ENCODE peak calls at places on chromosomes 6 and 20, in six cellular contexts. K is upper lobe of left lung, T is sigmoid colon, I is prostate gland, V is stomach, D is endothelial cell of umbilical vein. C is an unnamed sample.

GRCh38 chr6:100435299-100435698 is 29.4 kb downstream of the SIM1 start:
- DNase-seq in K (no peak), T (no peak), I (no peak), V (no peak), D (no peak), C (no peak)

GRCh38 chr6:31114540-31114876 is at the start of gene PSORS1C1:
- DNase-seq in K (no peak), T (peak; percentile 97), I (peak; percentile 80), V (peak; percentile 83), D (peak; percentile 86), C (no peak)

GRCh38 chr6:160163425-160163824 is 41.8 kb downstream of the SLC22A1 start:
- DNase-seq in K (no peak), T (no peak), I (no peak), V (no peak), D (no peak), C (no peak)

GRCh38 chr6:335572-335971 is 43.3 kb downstream of the DUSP22 start:
- DNase-seq in K (no peak), T (peak; percentile 64), I (no peak), V (no peak), D (no peak), C (no peak)

GRCh38 chr20:50270569-50270968 is 79.9 kb downstream of the CEBPB start:
- DNase-seq in K (no peak), T (no peak), I (no peak), V (no peak), D (no peak), C (no peak)

GRCh38 chr20:20393770-20394169 is 25.9 kb downstream of the INSM1 start:
- DNase-seq in K (no peak), T (no peak), I (no peak), V (no peak), D (no peak), C (no peak)

GRCh38 chr6:117494283-117494682 is 11.8 kb downstream of the DCBLD1 start:
- DNase-seq in K (no peak), T (no peak), I (no peak), V (no peak), D (peak; percentile 85), C (no peak)

GRCh38 chr6:39361657-39362486 is 39.4 kb upstream of the KCNK16 start:
- DNase-seq in K (no peak), T (peak; percentile 81), I (peak; percentile 26), V (peak; percentile 66), D (peak; percentile 53), C (peak; percentile 71)

GRCh38 chr20:2195614-2196013 is 94.0 kb downstream of the STK35 start:
- DNase-seq in K (no peak), T (no peak), I (no peak), V (no peak), D (no peak), C (no peak)

GRCh38 chr6:150134280-150134920 is 8.4 kb upstream of the PPP1R14C start:
- DNase-seq in K (no peak), T (no peak), I (no peak), V (no peak), D (no peak), C (no peak)

GRCh38 chr6:45132059-45132458 is 196.1 kb upstream of the RUNX2 start:
- DNase-seq in K (no peak), T (no peak), I (no peak), V (no peak), D (peak; percentile 68), C (no peak)

GRCh38 chr20:25042531-25043498 is 15.1 kb downstream of the ACSS1 start:
- DNase-seq in K (no peak), T (peak; percentile 85), I (no peak), V (peak; percentile 59), D (no peak), C (peak; percentile 69)

GRCh38 chr6:155352812-155353211 is 38.5 kb upstream of the TFB1M start:
- DNase-seq in K (no peak), T (no peak), I (no peak), V (no peak), D (no peak), C (no peak)

DNA sequence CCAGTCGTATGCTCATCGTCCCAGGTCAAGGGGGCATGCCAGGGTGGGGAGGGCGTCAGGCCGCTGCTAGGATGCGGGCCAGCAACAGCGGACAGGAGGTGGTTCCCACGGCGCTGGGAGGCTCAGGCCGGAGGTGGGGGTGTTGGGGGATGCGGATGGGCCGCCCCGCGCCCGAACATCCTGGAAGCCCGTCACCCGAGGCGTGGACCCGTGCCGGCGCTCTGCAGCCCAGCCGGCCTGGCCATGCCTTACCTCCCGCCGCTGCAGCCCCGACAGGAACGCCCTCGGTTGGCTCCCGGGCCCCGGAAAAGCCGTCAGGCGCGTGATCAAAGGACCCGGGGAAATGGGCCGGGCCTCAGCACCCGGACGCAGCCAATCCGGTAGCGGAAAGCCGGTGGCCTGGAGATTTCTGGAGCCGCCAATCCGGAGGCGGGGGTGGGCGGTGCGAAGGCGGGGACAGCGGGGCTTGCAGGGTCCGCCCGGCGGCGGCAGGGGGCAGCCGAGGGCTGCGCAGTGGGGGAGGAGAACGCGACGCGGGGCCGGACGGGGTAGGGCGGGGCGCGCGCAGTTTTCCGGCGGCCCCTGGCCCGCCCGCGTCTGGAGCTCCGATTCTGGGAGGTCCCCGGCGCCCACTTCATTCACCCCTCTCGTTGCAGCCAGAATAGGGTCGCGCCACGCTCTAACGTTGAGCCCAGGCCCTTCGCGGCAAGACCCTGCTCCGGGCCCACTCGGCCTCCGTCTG is at the start of gene SMIM29:
- DNase-seq in K (peak; percentile 100), T (peak; percentile 99), I (peak; percentile 96), V (peak; percentile 97), D (peak; percentile 90), C (peak; percentile 96)
- TF ChIP-seq POLR2A in K (no peak), T (peak; percentile 68), I (peak; percentile 86), V (peak; percentile 57), D (peak; percentile 86), C (peak; percentile 78)

GRCh38 chr20:32199006-32199405 is 8.5 kb downstream of the PLAGL2 start:
- DNase-seq in K (no peak), T (no peak), I (no peak), V (no peak), D (no peak), C (no peak)

GRCh38 chr20:32191422-32191821 is 16.1 kb downstream of the PLAGL2 start:
- DNase-seq in K (no peak), T (no peak), I (no peak), V (no peak), D (no peak), C (no peak)

GRCh38 chr20:32191873-32192272 is 15.7 kb downstream of the PLAGL2 start:
- DNase-seq in K (no peak), T (no peak), I (no peak), V (no peak), D (no peak), C (no peak)

GRCh38 chr20:32192698-32193097 is 14.8 kb downstream of the PLAGL2 start:
- DNase-seq in K (no peak), T (no peak), I (no peak), V (no peak), D (peak; percentile 60), C (no peak)

DNA sequence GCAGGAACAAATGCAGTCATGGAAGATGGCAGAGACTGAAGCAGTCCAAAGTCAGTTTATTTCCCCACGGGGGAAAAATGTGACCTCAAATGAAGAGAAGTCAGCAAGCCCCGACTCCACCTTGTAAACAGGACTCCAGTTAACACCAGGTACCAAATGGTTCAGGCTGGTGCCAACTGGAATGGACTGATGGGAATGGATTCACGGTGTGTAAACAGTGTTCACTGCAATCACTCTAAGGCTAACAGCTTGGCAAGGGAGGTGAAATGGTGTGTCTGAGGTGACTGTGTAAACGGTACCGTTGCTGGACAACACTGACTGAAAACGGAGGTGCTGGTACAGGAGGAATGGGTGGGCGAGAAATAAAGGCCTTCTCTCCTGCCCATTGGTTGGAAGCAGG is 12.0 kb downstream of the PLAGL2 start:
- DNase-seq in K (no peak), T (no peak), I (peak; percentile 54), V (peak; percentile 63), D (no peak), C (no peak)
- TF ChIP-seq POLR2AphosphoS5 in K (no peak), T (no peak), I (peak; percentile 76), V (peak; percentile 58), D (no peak), C (peak; percentile 61)

GRCh38 chr20:63956664-63957003 is 418 bp upstream of the UCKL1 start:
- DNase-seq in K (no peak), T (no peak), I (no peak), V (no peak), D (no peak), C (no peak)
- TF ChIP-seq POLR2A in K (no peak), T (no peak), I (no peak), V (no peak), D (no peak), C (no peak)

DNA sequence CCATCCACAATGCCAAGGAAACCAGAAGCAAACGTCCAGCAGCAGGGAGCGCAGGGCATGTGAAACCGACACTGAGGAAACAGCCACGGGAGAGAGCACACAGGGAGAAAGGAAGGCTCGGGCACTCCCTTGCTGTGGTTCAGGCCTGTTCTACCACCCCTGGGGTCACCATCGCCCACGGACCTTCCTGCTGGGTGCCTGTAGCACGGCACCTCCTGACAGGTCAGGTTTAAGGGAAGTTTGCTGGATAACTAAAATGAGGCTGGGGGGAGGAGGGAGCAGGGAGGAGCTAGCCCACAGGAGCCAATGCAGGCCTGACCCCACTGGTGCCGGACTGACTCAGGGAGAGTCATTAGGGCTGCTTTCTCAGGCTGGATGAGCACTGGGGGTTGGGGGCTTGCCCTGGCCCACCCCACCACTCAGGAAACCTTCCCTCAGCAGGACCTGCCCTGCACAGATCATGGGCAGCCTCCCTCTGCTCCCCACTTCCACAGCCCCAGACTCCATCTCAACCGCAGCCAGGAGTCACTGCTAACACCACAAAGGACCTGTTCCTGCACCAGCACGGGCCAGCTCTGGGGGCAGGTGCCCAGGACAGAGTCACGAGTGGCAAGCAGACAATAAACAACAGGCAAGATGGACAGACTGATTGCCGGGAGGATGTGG is 2.3 kb downstream of the UCKL1 start:
- DNase-seq in K (peak; percentile 56), T (no peak), I (no peak), V (no peak), D (no peak), C (no peak)
- TF ChIP-seq POLR2AphosphoS5 in K (no peak), T (no peak), I (no peak), V (no peak), D (no peak), C (no peak)

GRCh38 chr6:29649701-29650673 is 6.9 kb upstream of the MOG start:
- DNase-seq in K (no peak), T (peak; percentile 99), I (peak; percentile 98), V (peak; percentile 99), D (peak; percentile 96), C (peak; percentile 90)
- TF ChIP-seq POLR2A in K (no peak), T (peak; percentile 59), I (peak; percentile 87), V (peak; percentile 62), D (no peak), C (peak; percentile 81)

GRCh38 chr6:157552171-157552747 is 171.3 kb downstream of the ZDHHC14 start:
- DNase-seq in K (no peak), T (no peak), I (no peak), V (no peak), D (no peak), C (no peak)
- TF ChIP-seq POLR2AphosphoS5 in K (no peak), T (no peak), I (no peak), V (no peak), D (no peak), C (no peak)

GRCh38 chr6:42984001-42984923 is at the start of gene PPP2R5D:
- DNase-seq in K (peak; percentile 96), T (peak; percentile 99), I (peak; percentile 98), V (peak; percentile 98), D (peak; percentile 99), C (peak; percentile 92)
- TF ChIP-seq POLR2A in K (no peak), T (peak; percentile 82), I (peak; percentile 93), V (no peak), D (peak; percentile 66), C (peak; percentile 93)

GRCh38 chr6:90175627-90176538 is 120.8 kb downstream of the BACH2 start:
- DNase-seq in K (no peak), T (no peak), I (peak; percentile 75), V (no peak), D (no peak), C (no peak)
- TF ChIP-seq POLR2AphosphoS5 in K (peak; percentile 49), T (no peak), I (peak; percentile 81), V (no peak), D (no peak), C (no peak)

C was measured in GM12892.